ENCODE peak calls at places on chromosomes 3 and 15, in nine cellular contexts. C is AG04450; E is lung; J is pancreas; Z is body of pancreas; P is mammary epithelial cell; G is CD8-positive, alpha-beta memory T cell; Q is SK-N-SH; W is H9. M is an unnamed sample.

GRCh38 chr3:29138171-29138570 is 142.7 kb upstream of the RBMS3 start:
- DNase-seq in G (no peak), P (no peak), W (no peak), Z (no peak), E (no peak), Q (no peak), C (no peak), J (no peak), M (no peak)

GRCh38 chr3:63993653-63994079 is 29.6 kb downstream of the PSMD6 start:
- DNase-seq in W (peak; percentile 80), P (peak; percentile 82), E (peak; percentile 70), C (peak; percentile 47), J (peak; percentile 67), G (peak; percentile 29), Q (peak; percentile 82), Z (peak; percentile 84), M (peak; percentile 69)

GRCh38 chr3:65532164-65532563 is 506.6 kb downstream of the MAGI1 start:
- DNase-seq in Z (no peak), C (no peak), G (no peak), P (no peak), J (no peak), E (no peak), Q (no peak), W (no peak), M (no peak)

GRCh38 chr3:38015984-38016383 is 13.5 kb downstream of the PLCD1 start:
- DNase-seq in Q (no peak), C (no peak), Z (no peak), G (no peak), E (no peak), W (no peak), J (no peak), P (no peak), M (no peak)

GRCh38 chr3:105527949-105528348 is 161.2 kb downstream of the ALCAM start:
- DNase-seq in E (no peak), G (no peak), Z (no peak), J (no peak), P (peak; percentile 87), W (no peak), Q (no peak), C (no peak), M (no peak)

GRCh38 chr3:71579934-71580318 is 3.6 kb downstream of the FOXP1 start:
- DNase-seq in P (peak; percentile 55), G (no peak), J (peak; percentile 34), E (peak; percentile 27), C (no peak), Q (no peak), W (no peak), Z (peak; percentile 55), M (peak; percentile 68)

GRCh38 chr15:68229386-68230156 is at the start of gene CLN6:
- DNase-seq in Z (peak; percentile 80), P (peak; percentile 83), J (peak; percentile 83), Q (peak; percentile 97), G (peak; percentile 75), E (peak; percentile 78), W (peak; percentile 77), C (peak; percentile 27), M (peak; percentile 92)

GRCh38 chr3:29577250-29577649 is 296.4 kb downstream of the RBMS3 start:
- DNase-seq in G (no peak), Z (no peak), J (no peak), E (no peak), C (no peak), Q (no peak), P (no peak), W (no peak), M (no peak)

GRCh38 chr3:108511055-108511454 is 659 bp upstream of the MYH15 start:
- DNase-seq in E (no peak), C (no peak), Z (no peak), P (no peak), G (no peak), Q (no peak), J (no peak), W (no peak), M (no peak)

GRCh38 chr15:62306851-62307504 is 141.9 kb upstream of the C2CD4B start:
- DNase-seq in Z (peak; percentile 90), Q (peak; percentile 72), C (peak; percentile 23), E (peak; percentile 62), P (peak; percentile 55), J (peak; percentile 70), W (peak; percentile 83), G (no peak), M (peak; percentile 52)

GRCh38 chr15:31023841-31024240 is 32.4 kb upstream of the MTMR10 start:
- DNase-seq in Z (no peak), G (no peak), Q (no peak), E (no peak), P (peak; percentile 83), W (no peak), J (no peak), C (no peak), M (no peak)

GRCh38 chr3:52046186-52046913 is 10.0 kb downstream of the DUSP7 start:
- DNase-seq in E (peak; percentile 58), Q (peak; percentile 58), W (no peak), C (peak; percentile 87), P (peak; percentile 100), Z (peak; percentile 18), G (no peak), J (no peak), M (no peak)

GRCh38 chr15:76588811-76589747 is 252.5 kb downstream of the ISL2 start:
- DNase-seq in E (no peak), P (peak; percentile 50), W (no peak), G (no peak), J (no peak), Q (no peak), Z (no peak), C (no peak), M (no peak)

GRCh38 chr15:69546182-69546581 is 93.6 kb downstream of the RPLP1 start:
- DNase-seq in P (no peak), W (no peak), E (no peak), Z (no peak), G (no peak), Q (no peak), J (no peak), C (no peak), M (no peak)

GRCh38 chr15:74752011-74752410 is 3.4 kb downstream of the CYP1A2 start:
- DNase-seq in C (no peak), P (no peak), J (no peak), Z (no peak), W (no peak), E (no peak), G (no peak), Q (no peak), M (no peak)

GRCh38 chr3:40546811-40547210 is 22.1 kb downstream of the ZNF621 start:
- DNase-seq in W (no peak), Z (no peak), Q (no peak), E (no peak), P (peak; percentile 60), J (no peak), G (no peak), C (peak; percentile 15), M (no peak)

GRCh38 chr15:99123706-99124451 is 19.0 kb downstream of the SYNM start:
- DNase-seq in J (peak; percentile 68), C (peak; percentile 83), G (no peak), Q (peak; percentile 93), P (peak; percentile 92), W (peak; percentile 62), Z (peak; percentile 70), E (peak; percentile 65), M (no peak)

GRCh38 chr3:197908957-197909701 is 40.9 kb upstream of the RPL35A start:
- DNase-seq in Q (no peak), C (no peak), G (no peak), Z (no peak), P (no peak), E (no peak), W (no peak), J (no peak), M (no peak)

GRCh38 chr15:63998489-63998888 is 47.8 kb downstream of the DAPK2 start:
- DNase-seq in W (no peak), G (no peak), J (no peak), Q (no peak), E (no peak), C (no peak), P (no peak), Z (peak; percentile 16), M (no peak)
- H3K27ac ChIP-seq in W (no peak overlapping the region), G (no peak overlapping the region), J (no peak overlapping the region), Q (no peak overlapping the region), E (peak overlapping the region; percentile 12), C (no peak overlapping the region), P (no peak overlapping the region), Z (no peak overlapping the region), M (no peak overlapping the region)

GRCh38 chr15:72489943-72490554 is 15.9 kb downstream of the ARIH1 start:
- DNase-seq in Z (peak; percentile 13), E (no peak), Q (no peak), P (no peak), J (no peak), C (no peak), W (no peak), G (no peak), M (no peak)
- H3K27ac ChIP-seq in Z (no peak overlapping the region), E (no peak overlapping the region), Q (no peak overlapping the region), P (no peak overlapping the region), J (no peak overlapping the region), C (no peak overlapping the region), W (no peak overlapping the region), G (no peak overlapping the region), M (no peak overlapping the region)

DNA sequence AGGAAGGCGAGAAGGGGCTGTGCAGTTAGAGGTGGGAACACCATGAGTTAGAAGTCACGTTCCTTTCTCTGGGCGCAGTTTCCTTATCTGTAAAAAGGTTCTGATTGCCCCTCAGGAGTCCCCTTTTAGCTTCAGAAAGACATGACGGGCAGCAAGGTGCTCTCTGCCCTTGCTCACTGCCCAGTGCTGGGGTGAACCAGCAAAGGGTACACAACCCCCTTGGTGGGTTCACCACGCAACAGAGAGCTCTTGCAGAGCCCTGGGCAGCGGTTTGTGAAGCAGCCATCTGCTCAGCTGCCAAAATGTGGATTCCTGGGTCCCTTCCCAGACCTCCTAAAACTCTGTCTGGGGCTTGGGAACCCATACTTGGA is 883 bp downstream of the GCHFR start:
- DNase-seq in P (no peak), E (no peak), G (no peak), Q (no peak), Z (no peak), W (no peak), J (no peak), C (no peak), M (peak; percentile 25)
- H3K27ac ChIP-seq in P (no peak overlapping the region), E (no peak overlapping the region), G (peak overlapping the region; percentile 66), Q (no peak overlapping the region), Z (peak overlapping the region; percentile 72), W (no peak overlapping the region), J (peak overlapping the region; percentile 76), C (peak overlapping the region; percentile 21), M (peak overlapping the region; percentile 79)

GRCh38 chr15:95684126-95684525 is 646.4 kb upstream of the NR2F2 start:
- DNase-seq in J (no peak), W (no peak), G (no peak), P (no peak), E (no peak), C (no peak), Z (no peak), Q (no peak), M (no peak)

GRCh38 chr15:95680693-95681092 is 649.8 kb upstream of the NR2F2 start:
- DNase-seq in P (no peak), C (no peak), Q (no peak), E (no peak), J (no peak), Z (no peak), W (no peak), G (no peak), M (no peak)

GRCh38 chr15:95676500-95676899 is 654.0 kb upstream of the NR2F2 start:
- DNase-seq in C (no peak), G (no peak), Q (no peak), P (no peak), J (no peak), E (no peak), Z (no peak), W (no peak), M (no peak)

GRCh38 chr15:95682129-95682528 is 648.4 kb upstream of the NR2F2 start:
- DNase-seq in P (no peak), Q (no peak), Z (no peak), G (no peak), W (no peak), C (no peak), J (no peak), E (no peak), M (no peak)

GRCh38 chr15:95679847-95680582 is 650.5 kb upstream of the NR2F2 start:
- DNase-seq in P (no peak), E (no peak), G (no peak), W (no peak), J (no peak), C (no peak), Q (no peak), Z (no peak), M (no peak)
- H3K27ac ChIP-seq in P (no peak overlapping the region), E (no peak overlapping the region), G (no peak overlapping the region), W (no peak overlapping the region), J (no peak overlapping the region), C (no peak overlapping the region), Q (no peak overlapping the region), Z (no peak overlapping the region), M (no peak overlapping the region)